ENCODE peak calls at places on chromosomes 12 and 14, in nine cellular contexts. R is activated T-cell treated with anti-CD3 and anti-CD28 coated beads, Interleukin-2, amount 50 U/mL, for 4 hours; W is Calu3; X is RCC 7860; U is transverse colon; C is epithelial cell of esophagus; O is 8988T; L is GM06990; Q is endothelial cell of umbilical vein. B is an unnamed sample.

GRCh38 chr12:2673966-2674810 is 120.6 kb upstream of the FKBP4 start:
- DNase-seq in C (no peak), W (no peak), O (no peak), U (no peak), L (no peak), Q (no peak), X (no peak), R (no peak), B (no peak)

GRCh38 chr12:47825239-47825639 is 5.5 kb upstream of the HDAC7 start:
- DNase-seq in U (no peak), X (no peak), W (peak), R (no peak), L (no peak), C (peak), O (no peak), Q (no peak), B (no peak)

GRCh38 chr12:47763481-47764344 is 5.0 kb upstream of the RAPGEF3 start:
- DNase-seq in W (no peak), X (peak), Q (no peak), C (peak), L (no peak), U (no peak), R (no peak), O (no peak), B (peak)

GRCh38 chr12:65609359-65609771 is 214.9 kb upstream of the HMGA2 start:
- DNase-seq in C (peak), W (peak), L (no peak), R (no peak), X (no peak), O (no peak), U (no peak), Q (peak), B (peak)

GRCh38 chr14:73833530-73834257 is 17.9 kb upstream of the PTGR2 start:
- DNase-seq in X (peak), W (peak), L (no peak), C (peak), R (no peak), Q (no peak), O (no peak), U (no peak), B (peak)

GRCh38 chr12:54882074-54882473 is 27.8 kb downstream of the MUCL1 start:
- DNase-seq in Q (no peak), W (no peak), U (no peak), L (no peak), R (no peak), C (peak), O (no peak), X (no peak), B (no peak)

GRCh38 chr14:103898204-103898603 is 30.1 kb upstream of the TDRD9 start:
- DNase-seq in C (peak), U (no peak), L (no peak), Q (no peak), W (no peak), O (no peak), X (no peak), R (no peak), B (no peak)

GRCh38 chr12:6452245-6452731 is 446 bp downstream of the TAPBPL start:
- DNase-seq in R (no peak), O (no peak), C (no peak), L (no peak), X (no peak), U (peak), Q (no peak), W (peak), B (peak)

GRCh38 chr14:36517242-36518030 is 2.6 kb downstream of the NKX2-1 start:
- DNase-seq in R (no peak), O (peak), L (no peak), Q (no peak), U (no peak), W (no peak), C (no peak), X (no peak), B (no peak)

GRCh38 chr12:106675651-106676435 is 93.0 kb downstream of the RFX4 start:
- DNase-seq in Q (no peak), R (no peak), C (no peak), U (no peak), W (no peak), O (no peak), X (no peak), L (no peak), B (no peak)

GRCh38 chr12:55797068-55797467 is 20.5 kb downstream of the SARNP start:
- DNase-seq in U (no peak), C (peak), W (no peak), X (no peak), O (peak), R (no peak), Q (peak), L (no peak), B (peak)

GRCh38 chr12:10160659-10161386 is 11.1 kb downstream of the OLR1 start:
- DNase-seq in C (peak), U (no peak), X (no peak), W (no peak), O (no peak), Q (no peak), R (no peak), L (no peak), B (no peak)

GRCh38 chr14:103890836-103891666 is 37.2 kb upstream of the TDRD9 start:
- DNase-seq in X (no peak), U (no peak), C (no peak), Q (no peak), O (no peak), L (no peak), R (no peak), W (no peak), B (no peak)

GRCh38 chr12:105289114-105289904 is 41.2 kb upstream of the C12orf75 start:
- DNase-seq in R (no peak), X (peak), U (no peak), C (peak), Q (peak), L (no peak), O (no peak), W (no peak), B (no peak)

GRCh38 chr12:123120452-123121166 is 30.3 kb downstream of the PITPNM2 start:
- DNase-seq in W (no peak), C (no peak), O (no peak), R (peak), Q (no peak), L (no peak), X (no peak), U (no peak), B (no peak)

GRCh38 chr12:93793983-93794382 is 116.8 kb downstream of the CRADD start:
- DNase-seq in L (no peak), C (no peak), W (no peak), X (no peak), U (no peak), O (no peak), Q (no peak), R (no peak), B (no peak)

GRCh38 chr14:55094630-55095157 is 34.4 kb upstream of the LGALS3 start:
- DNase-seq in X (no peak), U (no peak), R (no peak), C (peak), O (no peak), L (no peak), Q (no peak), W (no peak), B (no peak)

GRCh38 chr12:67705394-67706370 is 57.1 kb downstream of the DYRK2 start:
- DNase-seq in W (no peak), L (no peak), U (no peak), C (no peak), O (no peak), R (no peak), Q (peak), X (peak), B (no peak)

GRCh38 chr14:24713404-24713803 is 79.4 kb upstream of the GZMB start:
- DNase-seq in L (no peak), X (no peak), R (no peak), O (no peak), Q (no peak), C (no peak), U (no peak), W (no peak), B (no peak)

GRCh38 chr14:77761205-77761931 is 412 bp upstream of the SNW1 start:
- DNase-seq in O (no peak), L (no peak), Q (no peak), R (no peak), C (peak), X (peak), U (peak), W (peak), B (peak)

GRCh38 chr14:37594916-37595808 is at the start of the genes FOXA1 and TTC6:
- DNase-seq in O (peak), W (peak), L (no peak), C (peak), R (no peak), U (peak), Q (no peak), X (peak), B (peak)

GRCh38 chr12:24198936-24199644 is 249.6 kb upstream of the SOX5 start:
- DNase-seq in R (no peak), C (no peak), U (no peak), Q (peak), O (no peak), X (peak), L (peak), W (no peak), B (no peak)

GRCh38 chr14:39243831-39244230 is 10.1 kb downstream of the MIA2 start:
- DNase-seq in R (no peak), W (peak), X (no peak), Q (no peak), C (peak), O (no peak), U (no peak), L (no peak), B (no peak)

GRCh38 chr12:47021298-47021697 is 58.1 kb upstream of the PCED1B start:
- DNase-seq in W (peak), C (peak), L (peak), U (no peak), R (no peak), X (peak), O (no peak), Q (peak), B (peak)

GRCh38 chr12:3630111-3630510 is 122.8 kb downstream of the CRACR2A start:
- DNase-seq in O (no peak), X (no peak), R (no peak), C (no peak), Q (no peak), L (no peak), W (no peak), U (no peak), B (no peak)

GRCh38 chr12:52806821-52807543 is 6.9 kb downstream of the KRT4 start:
- DNase-seq in U (no peak), X (no peak), R (no peak), L (no peak), C (no peak), Q (no peak), W (no peak), O (no peak), B (no peak)

GRCh38 chr12:120630139-120630895 is 10.1 kb upstream of the CABP1 start:
- DNase-seq in X (no peak), Q (no peak), C (no peak), L (no peak), U (no peak), O (no peak), W (no peak), R (no peak), B (no peak)

GRCh38 chr12:53381739-53382630 is 2.0 kb downstream of the SP1 start:
- DNase-seq in Q (peak), C (peak), W (peak), R (peak), O (no peak), U (peak), L (peak), X (peak), B (peak)

GRCh38 chr12:4567073-4567881 is 5.3 kb downstream of the DYRK4 start:
- DNase-seq in X (no peak), U (no peak), C (no peak), W (no peak), Q (no peak), O (no peak), L (no peak), R (no peak), B (no peak)

GRCh38 chr12:122250047-122250446 is 16.2 kb downstream of the VPS33A start:
- DNase-seq in W (no peak), U (no peak), O (no peak), C (no peak), Q (no peak), L (no peak), R (no peak), X (no peak), B (no peak)

GRCh38 chr12:118188690-118189371 is 52.9 kb downstream of the PEBP1 start:
- DNase-seq in L (no peak), Q (peak), U (no peak), O (no peak), R (no peak), X (no peak), W (no peak), C (no peak), B (no peak)

GRCh38 chr14:67674139-67674479 is 323 bp downstream of the VTI1B start:
- DNase-seq in U (peak), C (peak), Q (peak), R (peak), W (peak), O (peak), X (peak), L (no peak), B (peak)

GRCh38 chr12:105334568-105334967 is 4.1 kb downstream of the C12orf75 start:
- DNase-seq in L (no peak), X (peak), U (no peak), W (no peak), R (no peak), C (peak), Q (no peak), O (no peak), B (peak)

GRCh38 chr12:40552868-40553267 is 139.4 kb upstream of the CNTN1 start:
- DNase-seq in U (no peak), O (no peak), X (no peak), W (no peak), C (peak), Q (no peak), L (no peak), R (no peak), B (no peak)

GRCh38 chr12:62370189-62370588 is 96.4 kb upstream of the MON2 start:
- DNase-seq in X (no peak), O (no peak), U (no peak), R (no peak), Q (no peak), L (no peak), C (no peak), W (no peak), B (no peak)

B was measured in ACHN.